ENCODE peak calls at places on chromosomes 13 and 19, in five cellular contexts. R is non-pigmented ciliary epithelial cell, B is H54, C is glutamatergic neuron, L is lower lobe of right lung. N is an unnamed sample.

GRCh38 chr19:53908106-53908932 is 759 bp upstream of the CACNG7 start:
- DNase-seq in R (peak), B (peak), C (peak), L (no peak), N (no peak)

GRCh38 chr19:43674630-43674982 is 4.6 kb upstream of the PLAUR start:
- DNase-seq in R (no peak), B (no peak), C (no peak), L (no peak), N (no peak)

GRCh38 chr13:89969996-89970709 is 1377.3 kb upstream of the MIR17HG start:
- DNase-seq in R (no peak), B (no peak), C (no peak), L (no peak), N (no peak)

GRCh38 chr13:62094937-62095336 is 679.3 kb upstream of the PCDH20 start:
- DNase-seq in R (no peak), B (no peak), C (no peak), L (no peak), N (no peak)

GRCh38 chr13:42876810-42877550 is 95.6 kb downstream of the FAM216B start:
- DNase-seq in R (peak), B (no peak), C (no peak), L (no peak), N (no peak)

GRCh38 chr19:13484141-13484540 is 22.1 kb downstream of the CACNA1A start:
- DNase-seq in R (no peak), B (no peak), C (no peak), L (no peak), N (no peak)

GRCh38 chr13:94987869-94988268 is 275.5 kb upstream of the SOX21 start:
- DNase-seq in R (no peak), B (no peak), C (no peak), L (no peak), N (no peak)

GRCh38 chr13:23867027-23867491 is 22.1 kb downstream of the MIPEP start:
- DNase-seq in R (peak), B (peak), C (peak), L (no peak), N (no peak)

GRCh38 chr19:14127176-14127575 is 9.2 kb downstream of the ASF1B start:
- DNase-seq in R (no peak), B (no peak), C (no peak), L (peak), N (no peak)

GRCh38 chr13:41565221-41565620 is 107.9 kb downstream of the RGCC start:
- DNase-seq in R (peak), B (peak), C (no peak), L (no peak), N (peak)

GRCh38 chr13:27783111-27783510 is 9.2 kb upstream of the GSX1 start:
- DNase-seq in R (no peak), B (no peak), C (no peak), L (no peak), N (peak)